ENCODE peak calls at places on chromosomes 12 and 14, in five cellular contexts. K, Q, D, F and X are unnamed samples. For H3K4me1 and H3K27me3, the result is how much of the 10 kb centered on the place peaks cover.

GRCh38 chr12:27821259-27821973 is 41.4 kb upstream of the MANSC4 start:
- DNase-seq in F (peak), Q (peak), D (no peak), K (peak), X (no peak)

GRCh38 chr14:91372680-91373495 is 44.7 kb downstream of the CCDC88C start:
- DNase-seq in F (no peak), Q (no peak), K (no peak), D (no peak), X (no peak)

GRCh38 chr12:98253641-98254040 is 261.7 kb upstream of the TMPO start:
- DNase-seq in F (no peak), D (no peak), K (no peak), Q (no peak), X (no peak)

GRCh38 chr12:80551897-80552296 is 107.9 kb downstream of the PTPRQ start:
- DNase-seq in D (no peak), F (peak), Q (peak), K (no peak), X (no peak)

GRCh38 chr12:120327593-120327992 is at the start of gene PLA2G1B:
- DNase-seq in K (no peak), F (no peak), Q (no peak), D (peak), X (no peak)

GRCh38 chr12:111773801-111774551 is 7.2 kb downstream of the ALDH2 start:
- DNase-seq in K (no peak), Q (peak), F (peak), D (peak), X (peak)

GRCh38 chr12:110314308-110314707 is 33.3 kb downstream of the ATP2A2 start:
- DNase-seq in Q (peak), K (no peak), D (no peak), F (peak), X (no peak)

GRCh38 chr14:104051092-104051813 is 34.2 kb upstream of the ASPG start:
- DNase-seq in Q (no peak), D (no peak), F (no peak), K (no peak), X (no peak)

GRCh38 chr12:94795520-94795919 is 145.2 kb upstream of the TMCC3 start:
- DNase-seq in K (peak), F (peak), Q (peak), D (no peak), X (no peak)

GRCh38 chr12:67721216-67721615 is 72.7 kb downstream of the DYRK2 start:
- DNase-seq in Q (no peak), F (no peak), D (peak), K (no peak), X (no peak)

GRCh38 chr12:46370380-46370734 is 2.2 kb downstream of the SLC38A2 start:
- DNase-seq in K (no peak), F (no peak), D (no peak), Q (no peak), X (no peak)

GRCh38 chr12:8154526-8154925 is 2.3 kb upstream of the ZNF705A start:
- DNase-seq in D (no peak), K (no peak), F (no peak), Q (peak), X (no peak)

GRCh38 chr12:63821781-63822251 is 22.7 kb upstream of the SRGAP1 start:
- DNase-seq in F (no peak), D (no peak), K (no peak), Q (no peak), X (no peak)

GRCh38 chr14:26427059-26427458 is 170.8 kb downstream of the NOVA1 start:
- DNase-seq in K (peak), F (no peak), D (no peak), Q (peak), X (no peak)

GRCh38 chr12:29191267-29191889 is 42.3 kb downstream of the FAR2 start:
- DNase-seq in F (no peak), K (no peak), Q (no peak), D (no peak), X (no peak)

GRCh38 chr12:109923481-109924245 is 23.6 kb downstream of the TCHP start:
- DNase-seq in F (no peak), D (no peak), Q (no peak), K (no peak), X (peak)

GRCh38 chr14:105282098-105282725 is 18.6 kb downstream of the BRF1 start:
- DNase-seq in F (no peak), K (no peak), D (no peak), Q (no peak), X (no peak)

GRCh38 chr14:20551606-20552005 is 9.2 kb downstream of the RNASE9 start:
- DNase-seq in Q (no peak), K (no peak), D (no peak), F (no peak), X (no peak)

GRCh38 chr12:124808276-124808675 is 55.4 kb downstream of the SCARB1 start:
- DNase-seq in D (no peak), F (no peak), Q (no peak), K (no peak), X (no peak)

GRCh38 chr14:87630808-87631207 is 362.2 kb downstream of the GALC start:
- DNase-seq in Q (no peak), F (no peak), D (no peak), K (peak), X (no peak)

GRCh38 chr12:12983420-12984035 is 16.5 kb downstream of the HEBP1 start:
- DNase-seq in K (peak), Q (peak), F (peak), D (no peak), X (no peak)

GRCh38 chr12:76025601-76026575 is 5.7 kb downstream of the PHLDA1 start:
- DNase-seq in K (no peak), Q (peak), D (no peak), F (no peak), X (no peak)

GRCh38 chr12:76529226-76529918 is 30.2 kb downstream of the OSBPL8 start:
- DNase-seq in F (no peak), K (peak), Q (no peak), D (no peak), X (no peak)

GRCh38 chr14:105855246-105855892 is 329.0 kb downstream of the TMEM121 start:
- DNase-seq in Q (no peak), D (no peak), K (no peak), F (no peak), X (peak)

GRCh38 chr14:65776193-65776592 is 363.7 kb downstream of the FUT8 start:
- DNase-seq in D (no peak), F (no peak), K (no peak), Q (no peak), X (no peak)

GRCh38 chr12:72586456-72586855 is 314.3 kb downstream of the TRHDE start:
- DNase-seq in Q (no peak), D (no peak), K (peak), F (no peak), X (no peak)

GRCh38 chr12:40733871-40734270 is 41.6 kb downstream of the CNTN1 start:
- DNase-seq in F (no peak), D (no peak), Q (no peak), K (no peak), X (no peak)

GRCh38 chr12:110689601-110690430 is 901 bp upstream of the HVCN1 start:
- DNase-seq in K (peak), D (no peak), F (peak), Q (peak), X (peak)

GRCh38 chr14:92880851-92881250 is 42.1 kb upstream of the CHGA start:
- DNase-seq in F (peak), K (peak), D (no peak), Q (peak), X (no peak)

GRCh38 chr12:17304503-17305347 is 698.8 kb upstream of the LMO3 start:
- DNase-seq in K (no peak), Q (peak), D (no peak), F (no peak), X (no peak)

GRCh38 chr12:32051511-32052299 is 54.9 kb upstream of the BICD1 start:
- DNase-seq in F (peak), Q (peak), K (peak), D (no peak), X (no peak)

GRCh38 chr12:132137483-132138125 is 6.5 kb downstream of the DDX51 start:
- DNase-seq in F (no peak), K (no peak), D (no peak), Q (no peak), X (peak)

GRCh38 chr12:17971850-17972249 is 118.1 kb downstream of the RERGL start:
- DNase-seq in K (no peak), D (no peak), Q (peak), F (no peak), X (no peak)

GRCh38 chr14:92531151-92531873 is 17.7 kb downstream of the RIN3 start:
- DNase-seq in D (no peak), F (no peak), Q (no peak), K (no peak), X (no peak)

DNA sequence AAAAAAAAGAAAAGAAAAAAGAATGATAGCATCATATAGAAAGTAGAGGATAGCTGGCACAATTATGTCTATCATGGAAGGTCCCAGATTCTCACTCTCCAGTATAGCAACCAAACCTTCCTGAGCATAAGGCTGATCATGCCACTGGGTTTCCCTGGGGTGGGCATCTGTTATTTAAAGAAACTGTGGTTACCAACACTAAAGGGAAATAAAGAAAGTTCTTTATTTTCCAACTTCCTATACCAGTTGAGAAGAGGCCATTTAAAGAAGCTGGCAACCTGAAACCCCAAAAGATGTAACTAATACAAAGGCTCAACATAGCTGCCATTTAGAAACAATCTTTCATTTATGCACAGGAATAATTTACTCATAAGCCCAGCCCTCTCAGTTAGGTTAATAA is 3.1 kb downstream of the BCAT1 start:
- DNase-seq in D (no peak), F (no peak), K (no peak), Q (no peak), X (no peak)
- H3K4me3 ChIP-seq in D (no peak), F (no peak), K (no peak), Q (peak), X (no peak)

DNA sequence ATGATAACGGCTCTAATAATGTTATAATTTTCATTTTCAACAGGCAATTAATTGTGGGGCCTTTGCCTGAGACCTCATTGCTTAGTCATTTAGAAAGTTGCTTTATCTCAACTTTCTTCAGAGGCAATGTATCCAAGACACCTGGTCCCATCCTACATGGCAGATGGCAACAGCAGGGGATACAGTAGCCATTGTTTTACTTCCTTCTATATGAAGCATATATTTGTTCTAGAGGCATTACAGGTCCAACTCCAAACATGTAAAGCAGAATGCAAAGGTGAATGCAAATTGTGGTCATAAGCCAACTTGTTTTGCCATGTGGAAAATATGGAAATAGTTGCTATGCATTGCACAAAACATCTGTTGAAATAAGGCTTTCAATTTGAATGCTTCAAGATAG is 109.7 kb upstream of the BCAT1 start:
- DNase-seq in Q (no peak), K (no peak), D (no peak), F (no peak), X (no peak)
- H3K4me1 ChIP-seq in Q (under half), K (under half), D (under half), F (under half), X (under half)

GRCh38 chr12:106581543-106582263 is 1.1 kb upstream of the RFX4 start:
- DNase-seq in K (peak), F (peak), Q (no peak), D (no peak), X (no peak)
- H3K27me3 ChIP-seq in K (half or more), F (half or more), Q (half or more), D (under half), X (under half)

DNA sequence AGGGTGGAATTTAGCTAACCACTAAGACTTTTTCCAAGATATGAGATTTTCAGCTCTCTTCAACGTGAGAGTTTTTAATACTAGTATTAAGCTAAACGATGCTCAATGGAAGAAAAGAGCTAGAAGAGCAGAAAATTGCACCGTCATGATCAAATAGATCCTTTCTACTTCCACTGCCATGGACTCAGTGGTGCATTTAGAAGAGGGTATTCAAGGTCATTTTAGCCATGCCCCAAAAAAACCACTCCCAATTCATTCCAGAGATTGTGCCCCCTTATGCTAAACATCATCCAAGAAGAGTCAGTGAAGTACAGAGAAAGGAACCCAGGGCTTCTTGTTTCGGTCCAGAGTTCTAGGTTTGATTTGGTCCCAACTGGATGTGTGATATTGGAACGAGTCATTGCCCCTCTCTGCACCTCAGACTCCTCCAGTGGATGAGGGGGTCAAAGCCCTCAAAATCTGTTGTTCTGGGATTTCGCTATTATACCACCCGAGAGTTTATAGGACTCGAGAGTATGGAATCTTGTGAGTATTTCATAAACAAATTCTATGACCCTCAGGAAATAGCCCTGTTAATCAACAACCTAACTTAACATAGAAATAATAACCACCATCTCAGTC is 55.2 kb downstream of the DAD1 start:
- DNase-seq in D (no peak), F (no peak), K (no peak), Q (no peak), X (no peak)
- H3K4me3 ChIP-seq in D (no peak), F (no peak), K (no peak), Q (no peak), X (no peak)

GRCh38 chr14:59482120-59482434 is 2.1 kb downstream of the L3HYPDH start:
- DNase-seq in F (no peak), K (no peak), Q (no peak), D (no peak), X (no peak)
- H3K4me1 ChIP-seq in F (under half), K (under half), Q (under half), D (under half), X (under half)